ENCODE peak calls at places on chromosomes 7 and 10, in five cellular contexts. E is K562, L is GM12878, J is HepG2, M is H1. Q is an unnamed sample.

GRCh38 chr7:113086431-113086888 is at the start of gene GPR85:
- DNase-seq in E (peak), L (no peak), J (no peak), M (peak), Q (peak)

GRCh38 chr7:112132123-112132694 is 74.0 kb downstream of the DOCK4 start:
- DNase-seq in E (no peak), L (no peak), M (no peak), J (peak), Q (no peak)

GRCh38 chr7:138797715-138798320 is at the start of the genes ATP6V0A4 and TMEM213:
- DNase-seq in E (no peak), M (peak), J (no peak), L (no peak), Q (no peak)

GRCh38 chr7:96427143-96427542 is 105.2 kb upstream of the SLC25A13 start:
- DNase-seq in E (no peak), L (no peak), J (no peak), M (no peak), Q (no peak)

GRCh38 chr10:125782055-125782454 is 6.4 kb upstream of the MMP21 start:
- DNase-seq in J (no peak), M (no peak), E (no peak), L (no peak), Q (no peak)

GRCh38 chr7:116393654-116394053 is 105.9 kb upstream of the CAV2 start:
- DNase-seq in E (no peak), M (no peak), L (no peak), J (no peak), Q (no peak)

GRCh38 chr7:51315393-51316261 is 982 bp downstream of the COBL start:
- DNase-seq in L (no peak), M (no peak), E (no peak), J (peak), Q (peak)

GRCh38 chr10:5565205-5565545 is 40.4 kb downstream of the CALML3 start:
- DNase-seq in E (no peak), J (no peak), L (no peak), M (no peak), Q (no peak)

GRCh38 chr7:77415822-77416620 is at the start of gene GSAP:
- DNase-seq in E (peak), M (no peak), L (no peak), J (no peak), Q (peak)

GRCh38 chr10:7408003-7408493 is 2.8 kb downstream of the SFMBT2 start:
- DNase-seq in L (no peak), J (no peak), M (no peak), E (no peak), Q (peak)

GRCh38 chr10:70920519-70920918 is 32.2 kb upstream of the PCBD1 start:
- DNase-seq in M (no peak), J (no peak), E (no peak), L (no peak), Q (no peak)

GRCh38 chr10:61378865-61379264 is 74.3 kb downstream of the TMEM26 start:
- DNase-seq in J (no peak), L (no peak), M (no peak), E (no peak), Q (no peak)

GRCh38 chr10:72285972-72286521 is 12.3 kb downstream of the DDIT4 start:
- DNase-seq in J (peak), L (no peak), E (peak), M (no peak), Q (peak)

GRCh38 chr10:124354411-124355382 is 64.0 kb downstream of the OAT start:
- DNase-seq in E (peak), M (no peak), L (no peak), J (peak), Q (peak)
- TF ChIP-seq KDM1A in E (peak), M (no peak), L (no peak), J (no peak), Q (no peak)

DNA sequence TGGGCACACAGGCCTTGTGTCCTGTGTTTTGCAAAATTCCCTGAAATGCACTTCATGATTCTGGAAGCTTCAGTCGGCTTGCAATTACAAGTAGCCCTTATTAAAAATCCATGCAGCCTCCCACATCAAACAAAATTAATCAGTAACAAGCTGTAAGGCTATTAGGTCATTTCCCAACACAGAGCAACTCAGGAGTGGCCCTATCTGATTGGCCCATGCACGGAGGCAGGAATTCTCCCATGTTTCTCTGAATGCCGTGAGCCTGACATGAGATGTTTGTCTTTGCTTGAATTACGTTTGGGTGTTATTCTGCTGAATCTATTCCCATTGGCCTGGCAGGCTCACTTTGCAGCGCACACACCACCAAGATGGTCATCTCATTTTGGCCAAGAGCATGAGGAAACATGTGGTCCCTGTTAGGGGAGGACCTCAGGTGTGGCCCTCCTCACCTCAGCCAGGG is 36.9 kb downstream of the FOXL3 start:
- DNase-seq in L (no peak), M (no peak), E (no peak), J (peak), Q (no peak)
- TF ChIP-seq KDM1A in L (no peak), M (no peak), E (no peak), J (no peak), Q (no peak)

GRCh38 chr10:119500796-119501195 is 41.7 kb downstream of the RGS10 start:
- DNase-seq in J (no peak), M (no peak), E (no peak), L (no peak), Q (no peak)
- TF ChIP-seq KDM1A in J (no peak), M (no peak), E (no peak), L (no peak), Q (no peak)

GRCh38 chr7:149642579-149642978 is 130.8 kb downstream of the ZNF467 start:
- DNase-seq in J (no peak), L (no peak), E (no peak), M (no peak), Q (no peak)
- TF ChIP-seq KDM1A in J (no peak), L (no peak), E (no peak), M (no peak), Q (no peak)

GRCh38 chr10:79058899-79059771 is 9.6 kb upstream of the ZMIZ1 start:
- DNase-seq in J (peak), E (no peak), M (no peak), L (no peak), Q (no peak)

GRCh38 chr10:79056736-79057391 is 11.9 kb upstream of the ZMIZ1 start:
- DNase-seq in L (no peak), J (no peak), E (no peak), M (no peak), Q (no peak)

GRCh38 chr10:79056361-79056735 is 12.4 kb upstream of the ZMIZ1 start:
- DNase-seq in M (no peak), J (no peak), E (no peak), L (no peak), Q (no peak)

GRCh38 chr10:79055892-79056291 is 12.9 kb upstream of the ZMIZ1 start:
- DNase-seq in J (no peak), M (no peak), L (no peak), E (no peak), Q (no peak)

GRCh38 chr10:79057481-79058275 is 11.1 kb upstream of the ZMIZ1 start:
- DNase-seq in L (no peak), E (no peak), M (no peak), J (no peak), Q (no peak)
- TF ChIP-seq KDM1A in L (no peak), E (no peak), M (no peak), J (no peak), Q (no peak)

GRCh38 chr7:27175005-27175625 is 995 bp upstream of the HOXA10 start:
- DNase-seq in J (no peak), L (no peak), E (no peak), M (no peak), Q (no peak)
- TF ChIP-seq KDM1A in J (no peak), L (no peak), E (no peak), M (no peak), Q (no peak)

Q was measured in A549.